ENCODE peak calls at places on chromosome 16, in seven cellular contexts. R is activated naive CD8-positive, alpha-beta T cell treated with anti-CD3 and anti-CD28 coated beads, Interleukin-2, amount 50 U/mL, for 16 hours; O is stimulated activated CD8-positive, alpha-beta memory T cell treated with anti-CD3 and anti-CD28 coated beads, Interleukin-4, amount 100 ng/mL, for 1 hour; C is upper lobe of right lung; J is ACHN; U is bronchial epithelial cell; Q is stimulated activated naive B cell treated with anti-CD40 and anti-IgM and Interleukin-4, amounts not matched to agents 10 μg/mL and 1 μg/mL and 100 μg/mL, for 72 hours. X is an unnamed sample.

GRCh38 chr16:50367777-50368409 is 895 bp downstream of the BRD7 start:
- DNase-seq in Q (no peak), O (no peak), J (peak), C (no peak), R (no peak), U (peak), X (no peak)

GRCh38 chr16:79982356-79982755 is 381.8 kb upstream of the MAF start:
- DNase-seq in Q (no peak), R (no peak), U (no peak), O (no peak), J (no peak), C (no peak), X (no peak)

GRCh38 chr16:27994686-27995085 is 68.8 kb downstream of the GSG1L start:
- DNase-seq in U (no peak), C (no peak), Q (no peak), J (no peak), R (no peak), O (no peak), X (no peak)

GRCh38 chr16:86027366-86028126 is 128.6 kb downstream of the IRF8 start:
- DNase-seq in C (peak), O (no peak), U (no peak), Q (no peak), R (no peak), J (no peak), X (no peak)

GRCh38 chr16:14562691-14563491 is 67.2 kb downstream of the PARN start:
- DNase-seq in C (no peak), U (peak), R (no peak), O (no peak), Q (no peak), J (no peak), X (peak)

GRCh38 chr16:70809392-70810060 is 8.6 kb upstream of the VAC14 start:
- DNase-seq in J (no peak), O (no peak), Q (no peak), R (no peak), C (no peak), U (no peak), X (no peak)

GRCh38 chr16:80827007-80827406 is 22.6 kb upstream of the CDYL2 start:
- DNase-seq in U (no peak), J (no peak), C (no peak), Q (no peak), R (no peak), O (no peak), X (no peak)

GRCh38 chr16:84941916-84942315 is 69.4 kb downstream of the ZDHHC7 start:
- DNase-seq in U (no peak), J (no peak), R (no peak), O (no peak), Q (no peak), C (no peak), X (no peak)

GRCh38 chr16:10590342-10590741 is 9.9 kb upstream of the EMP2 start:
- DNase-seq in O (no peak), C (no peak), Q (no peak), R (no peak), U (peak), J (no peak), X (no peak)

GRCh38 chr16:85371948-85372347 is 241.2 kb upstream of the GSE1 start:
- DNase-seq in J (no peak), Q (no peak), O (no peak), C (no peak), U (no peak), R (no peak), X (no peak)

GRCh38 chr16:10356870-10357842 is 28.7 kb upstream of the ATF7IP2 start:
- DNase-seq in J (no peak), U (no peak), C (no peak), R (no peak), Q (no peak), O (no peak), X (no peak)

GRCh38 chr16:17784073-17784472 is 313.3 kb upstream of the XYLT1 start:
- DNase-seq in C (no peak), J (peak), R (no peak), Q (no peak), O (no peak), U (no peak), X (peak)

GRCh38 chr16:69476920-69477418 is 52.5 kb downstream of the CYB5B start:
- DNase-seq in O (no peak), J (peak), Q (no peak), R (no peak), U (peak), C (no peak), X (peak)

GRCh38 chr16:82509636-82510035 is 117.1 kb upstream of the CDH13 start:
- DNase-seq in C (no peak), J (no peak), R (no peak), Q (no peak), U (no peak), O (no peak), X (no peak)

GRCh38 chr16:64589836-64590235 is 532.0 kb downstream of the CDH11 start:
- DNase-seq in Q (no peak), O (no peak), R (no peak), C (no peak), J (no peak), U (peak), X (peak)

GRCh38 chr16:26717826-26718225 is 348.9 kb upstream of the C16orf82 start:
- DNase-seq in U (no peak), R (no peak), J (no peak), Q (no peak), O (no peak), C (no peak), X (no peak)

GRCh38 chr16:29961127-29961478 is 776 bp upstream of the TMEM219 start:
- DNase-seq in Q (no peak), J (no peak), U (no peak), R (no peak), O (no peak), C (no peak), X (no peak)

GRCh38 chr16:85227924-85228462 is 115.7 kb upstream of the CIBAR2 start:
- DNase-seq in U (peak), J (no peak), C (no peak), Q (no peak), O (no peak), R (no peak), X (peak)

GRCh38 chr16:3730161-3731125 is 13.1 kb upstream of the TRAP1 start:
- DNase-seq in R (no peak), J (no peak), Q (no peak), C (peak), U (no peak), O (no peak), X (no peak)

GRCh38 chr16:4892356-4893102 is 44.4 kb downstream of the PPL start:
- DNase-seq in U (no peak), O (no peak), Q (no peak), R (no peak), C (no peak), J (no peak), X (peak)

GRCh38 chr16:86545481-86545880 is 9.6 kb downstream of the MTHFSD start:
- DNase-seq in Q (no peak), C (no peak), R (no peak), U (no peak), J (no peak), O (no peak), X (no peak)

GRCh38 chr16:4245400-4245799 is 3.5 kb upstream of the SRL start:
- DNase-seq in R (no peak), U (no peak), J (no peak), O (no peak), Q (no peak), C (no peak), X (peak)

GRCh38 chr16:12819126-12820117 is 15.7 kb upstream of the CPPED1 start:
- DNase-seq in Q (peak), O (peak), R (peak), C (peak), U (no peak), J (peak), X (peak)

X was measured in fibroblast of pulmonary artery.